ENCODE peak calls at places on chromosomes 3 and 15, in seven cellular contexts. E is IMR-90, T is H1, Z is neuronal stem cell, V is H9, L is mesenchymal stem cell, D is trophoblast cell. O is an unnamed sample.

GRCh38 chr15:68638953-68639500 is 60.2 kb downstream of the CORO2B start:
- DNase-seq in E (peak; percentile 57), T (no peak), Z (no peak), V (no peak), L (no peak), D (no peak), O (no peak)

GRCh38 chr3:102063572-102063971 is 214.3 kb downstream of the NFKBIZ start:
- DNase-seq in E (no peak), T (no peak), Z (no peak), V (no peak), L (no peak), D (no peak), O (no peak)

GRCh38 chr3:56323986-56324420 is 144.3 kb downstream of the ERC2 start:
- DNase-seq in E (peak; percentile 49), T (no peak), Z (peak; percentile 24), V (no peak), L (peak; percentile 96), D (peak; percentile 5), O (peak; percentile 65)

GRCh38 chr3:120554727-120555660 is 41.1 kb upstream of the NDUFB4 start:
- DNase-seq in E (no peak), T (no peak), Z (no peak), V (no peak), L (no peak), D (no peak), O (no peak)

GRCh38 chr3:18389108-18389733 is 35.9 kb downstream of the SATB1 start:
- DNase-seq in E (peak; percentile 5), T (no peak), Z (peak; percentile 8), V (no peak), L (peak; percentile 43), D (peak; percentile 55), O (peak; percentile 31)

GRCh38 chr3:42032693-42033349 is 58.3 kb upstream of the TRAK1 start:
- DNase-seq in E (peak; percentile 98), T (no peak), Z (peak; percentile 71), V (no peak), L (peak; percentile 98), D (peak; percentile 97), O (peak; percentile 61)

GRCh38 chr15:70763120-70763949 is at the start of gene UACA:
- DNase-seq in E (peak; percentile 96), T (peak; percentile 95), Z (peak; percentile 98), V (peak; percentile 99), L (peak; percentile 96), D (peak; percentile 97), O (peak; percentile 99)

GRCh38 chr15:63439536-63440264 is 58.1 kb upstream of the CA12 start:
- DNase-seq in E (peak; percentile 65), T (no peak), Z (no peak), V (no peak), L (no peak), D (no peak), O (no peak)

GRCh38 chr15:98878172-98878571 is 129.4 kb downstream of the PGPEP1L start:
- DNase-seq in E (peak; percentile 79), T (no peak), Z (no peak), V (no peak), L (peak; percentile 81), D (peak; percentile 78), O (no peak)

GRCh38 chr3:135089451-135089850 is 294.4 kb downstream of the EPHB1 start:
- DNase-seq in E (no peak), T (no peak), Z (no peak), V (no peak), L (no peak), D (no peak), O (no peak)

GRCh38 chr3:4805662-4806061 is 173.6 kb upstream of the BHLHE40 start:
- DNase-seq in E (no peak), T (no peak), Z (no peak), V (no peak), L (no peak), D (no peak), O (no peak)

GRCh38 chr15:92633001-92633400 is 22.6 kb downstream of the FAM174B start:
- DNase-seq in E (no peak), T (no peak), Z (no peak), V (peak; percentile 7), L (no peak), D (no peak), O (no peak)

GRCh38 chr3:97662808-97663207 is 101.8 kb upstream of the ARL6 start:
- DNase-seq in E (no peak), T (peak; percentile 15), Z (no peak), V (peak; percentile 55), L (no peak), D (peak; percentile 42), O (peak; percentile 14)

GRCh38 chr3:175304437-175304836 is 445.3 kb downstream of the NAALADL2 start:
- DNase-seq in E (no peak), T (no peak), Z (no peak), V (no peak), L (no peak), D (no peak), O (no peak)

DNA sequence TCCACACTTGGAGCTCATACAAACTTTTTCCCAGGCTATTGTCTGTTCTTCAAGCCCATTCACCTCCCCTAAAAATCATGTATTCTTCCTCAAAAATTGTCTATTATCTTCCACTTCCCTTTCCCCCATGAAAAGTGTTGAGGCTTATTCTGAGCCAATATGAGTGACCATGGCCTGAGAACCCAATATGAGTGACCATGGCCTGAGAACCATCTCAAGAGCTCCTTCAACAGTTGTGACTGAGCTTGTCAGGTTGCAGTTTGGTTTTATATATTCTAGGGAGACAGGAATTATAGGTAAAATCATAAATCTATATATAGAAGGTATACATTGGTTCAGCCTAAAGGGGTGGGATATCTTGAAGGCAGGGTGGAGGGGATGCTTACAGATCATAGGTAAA is 95.6 kb downstream of the TGFBR2 start:
- DNase-seq in E (no peak), T (no peak), Z (no peak), V (no peak), L (no peak), D (no peak), O (no peak)
- H3K23ac ChIP-seq in E (no peak overlapping the region), T (no peak overlapping the region), Z (no peak overlapping the region), V (no peak overlapping the region), L (no peak overlapping the region), D (no peak overlapping the region), O (no peak overlapping the region)

GRCh38 chr3:30684361-30684760 is 78.0 kb downstream of the TGFBR2 start:
- DNase-seq in E (no peak), T (no peak), Z (no peak), V (no peak), L (no peak), D (no peak), O (no peak)
- H3K23ac ChIP-seq in E (no peak overlapping the region), T (no peak overlapping the region), Z (no peak overlapping the region), V (no peak overlapping the region), L (no peak overlapping the region), D (no peak overlapping the region), O (no peak overlapping the region)

GRCh38 chr3:161267646-161268045 is 46.5 kb downstream of the NMD3 start:
- DNase-seq in E (no peak), T (no peak), Z (no peak), V (no peak), L (no peak), D (no peak), O (no peak)

GRCh38 chr3:161268601-161269000 is 47.5 kb downstream of the NMD3 start:
- DNase-seq in E (no peak), T (no peak), Z (no peak), V (no peak), L (no peak), D (peak; percentile 33), O (no peak)

GRCh38 chr3:161264771-161265343 is 43.7 kb downstream of the NMD3 start:
- DNase-seq in E (peak; percentile 43), T (no peak), Z (no peak), V (no peak), L (peak; percentile 41), D (peak; percentile 44), O (no peak)

GRCh38 chr3:161266731-161267150 is 45.6 kb downstream of the NMD3 start:
- DNase-seq in E (peak; percentile 86), T (no peak), Z (no peak), V (no peak), L (peak; percentile 84), D (no peak), O (no peak)

DNA sequence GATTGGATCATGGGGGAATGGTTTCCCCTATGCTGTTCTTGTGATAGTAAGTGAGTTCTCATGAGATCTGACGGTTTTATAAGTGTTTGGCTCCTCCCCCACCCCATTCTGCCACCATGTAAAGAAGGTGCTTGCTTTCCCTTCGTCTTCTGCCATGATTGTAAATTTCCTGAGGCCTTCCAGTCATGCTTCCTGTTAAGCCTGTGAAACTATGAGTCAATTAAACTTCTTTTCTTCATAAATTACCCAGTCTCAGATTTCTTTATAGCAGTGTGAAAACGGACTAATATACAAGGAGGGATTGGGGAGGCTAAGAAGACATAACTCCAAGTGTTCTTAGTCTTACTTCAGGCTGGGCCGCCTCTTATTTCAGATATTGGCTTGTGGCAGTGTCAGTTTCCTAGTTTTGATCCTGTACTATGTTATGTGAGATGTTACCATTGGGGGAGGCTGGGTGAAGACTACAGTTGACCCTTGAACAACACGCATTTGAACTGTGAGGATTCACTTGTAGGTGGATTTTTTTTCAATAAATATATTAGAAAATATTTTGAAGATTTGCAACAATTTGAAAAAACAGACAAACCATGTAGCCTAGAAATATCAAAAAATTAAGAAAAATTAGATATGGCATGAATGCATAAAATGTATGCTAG is 44.9 kb downstream of the NMD3 start:
- DNase-seq in E (peak; percentile 17), T (no peak), Z (no peak), V (no peak), L (peak; percentile 12), D (no peak), O (no peak)
- H3K23ac ChIP-seq in E (peak overlapping the region; percentile 14), T (no peak overlapping the region), Z (no peak overlapping the region), V (no peak overlapping the region), L (no peak overlapping the region), D (no peak overlapping the region), O (no peak overlapping the region)

DNA sequence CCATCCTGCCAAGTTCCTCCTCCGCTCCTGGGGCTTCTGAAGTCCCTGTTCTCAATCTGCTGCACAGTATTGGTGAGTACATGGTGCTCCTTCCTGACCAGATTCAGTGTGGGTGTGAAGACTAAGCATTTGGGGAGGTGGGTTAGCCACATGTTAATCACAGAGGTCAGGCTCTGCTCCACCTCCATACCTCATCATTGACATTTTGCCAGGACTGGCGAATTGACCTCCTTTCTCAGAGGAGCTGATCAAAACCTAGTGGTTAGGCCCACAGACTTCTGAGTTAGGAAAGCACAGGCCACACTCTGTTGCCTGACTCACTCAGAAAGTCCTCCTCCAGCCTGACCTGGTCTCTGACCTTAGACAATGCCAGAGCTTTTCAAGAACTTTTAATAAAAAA is 8.4 kb upstream of the RPS17 start:
- DNase-seq in E (peak; percentile 12), T (no peak), Z (no peak), V (no peak), L (no peak), D (no peak), O (no peak)
- H3K23ac ChIP-seq in E (no peak overlapping the region), T (no peak overlapping the region), Z (no peak overlapping the region), V (no peak overlapping the region), L (no peak overlapping the region), D (no peak overlapping the region), O (no peak overlapping the region)

GRCh38 chr3:12859840-12860239 is 18.5 kb upstream of the RPL32 start:
- DNase-seq in E (no peak), T (no peak), Z (no peak), V (no peak), L (no peak), D (no peak), O (no peak)
- H3K23ac ChIP-seq in E (no peak overlapping the region), T (no peak overlapping the region), Z (no peak overlapping the region), V (no peak overlapping the region), L (no peak overlapping the region), D (no peak overlapping the region), O (no peak overlapping the region)

O was measured in mesendoderm.